ENCODE peak calls at places on chromosomes 13 and 19, in four cellular contexts. V is omental fat pad, D is nephron progenitor cell, P is astrocyte of the spinal cord. S is an unnamed sample.

GRCh38 chr13:113742000-113742441 is 17.0 kb upstream of the TMEM255B start:
- DNase-seq in D (peak), V (no peak), P (no peak), S (no peak)

GRCh38 chr13:99522288-99522687 is 21.0 kb downstream of the TM9SF2 start:
- DNase-seq in V (no peak), D (no peak), P (no peak), S (no peak)

GRCh38 chr19:1416014-1416841 is 8.8 kb downstream of the DAZAP1 start:
- DNase-seq in V (no peak), D (no peak), P (peak), S (no peak)

GRCh38 chr19:50173144-50173543 is 10.1 kb upstream of the IZUMO2 start:
- DNase-seq in P (no peak), V (no peak), D (no peak), S (no peak)

GRCh38 chr13:53110181-53110580 is 81.6 kb downstream of the OLFM4 start:
- DNase-seq in P (no peak), D (no peak), V (no peak), S (no peak)

GRCh38 chr19:8308891-8309291 is 733 bp upstream of the CD320 start:
- DNase-seq in V (peak), D (no peak), P (no peak), S (no peak)

GRCh38 chr13:105984236-105984635 is 551.2 kb downstream of the EFNB2 start:
- DNase-seq in V (no peak), D (no peak), P (no peak), S (no peak)

GRCh38 chr13:105346141-105346766 is 1189.2 kb downstream of the EFNB2 start:
- DNase-seq in P (peak), D (no peak), V (no peak), S (no peak)

GRCh38 chr19:45362291-45362690 is 8.1 kb downstream of the ERCC2 start:
- DNase-seq in V (no peak), P (no peak), D (no peak), S (no peak)

GRCh38 chr13:68759617-68760016 is 1348.0 kb upstream of the ATXN8OS start:
- DNase-seq in V (no peak), P (no peak), D (no peak), S (no peak)

GRCh38 chr13:51804295-51805172 is 571 bp upstream of the DHRS12 start:
- DNase-seq in V (no peak), D (no peak), P (no peak), S (no peak)

GRCh38 chr19:4775627-4776152 is 15.8 kb upstream of the FEM1A start:
- DNase-seq in P (no peak), V (no peak), D (no peak), S (no peak)

GRCh38 chr19:38093587-38093986 is 130.4 kb downstream of the DPF1 start:
- DNase-seq in V (no peak), P (no peak), D (no peak), S (no peak)

GRCh38 chr19:8366121-8366581 is 2.2 kb downstream of the ANGPTL4 start:
- DNase-seq in D (no peak), V (no peak), P (no peak), S (no peak)

GRCh38 chr13:34886476-34886875 is 55.6 kb upstream of the NBEA start:
- DNase-seq in D (no peak), V (no peak), P (no peak), S (no peak)

GRCh38 chr19:5881543-5882299 is 11.4 kb upstream of the FUT5 start:
- DNase-seq in P (no peak), D (no peak), V (no peak), S (no peak)

GRCh38 chr19:1261863-1262686 is 7.1 kb upstream of the CIRBP start:
- DNase-seq in D (no peak), V (no peak), P (peak), S (no peak)

GRCh38 chr13:80040219-80040976 is 300.5 kb downstream of the SPRY2 start:
- DNase-seq in D (no peak), V (no peak), P (peak), S (no peak)

GRCh38 chr13:20570540-20570939 is 3.6 kb downstream of the IFT88 start:
- DNase-seq in V (no peak), P (no peak), D (no peak), S (no peak)

GRCh38 chr13:31214379-31214778 is 14.6 kb downstream of the B3GLCT start:
- DNase-seq in V (no peak), D (no peak), P (no peak), S (no peak)

GRCh38 chr19:44869728-44870470 is 21.2 kb upstream of the TOMM40 start:
- DNase-seq in V (no peak), D (no peak), P (peak), S (no peak)

GRCh38 chr13:102293723-102294122 is 108.1 kb downstream of the FGF14 start:
- DNase-seq in V (no peak), D (no peak), P (no peak), S (no peak)

GRCh38 chr13:34762312-34762711 is 179.8 kb upstream of the NBEA start:
- DNase-seq in V (no peak), D (no peak), P (no peak), S (no peak)

GRCh38 chr19:6481541-6482342 is at the start of gene DENND1C:
- DNase-seq in V (no peak), D (peak), P (no peak), S (no peak)

GRCh38 chr13:24511019-24511823 is 1.4 kb downstream of the PARP4 start:
- DNase-seq in V (no peak), D (no peak), P (peak), S (no peak)

GRCh38 chr19:41930926-41931592 is 2.8 kb upstream of the ERFL start:
- DNase-seq in V (no peak), P (no peak), D (no peak), S (no peak)